ENCODE peak calls at places on chromosomes 4 and X, in six cellular contexts. D, B, T, Q, H and P are unnamed samples.

GRCh38 chr4:22463179-22463578 is 52.7 kb downstream of the ADGRA3 start:
- DNase-seq in D (peak), B (no peak), T (no peak), Q (no peak), H (peak), P (no peak)

GRCh38 chr4:88526221-88526815 is 2.7 kb upstream of the PYURF start:
- DNase-seq in D (peak), B (no peak), T (no peak), Q (no peak), H (no peak), P (peak)

GRCh38 chr4:186827542-186827887 is 103.9 kb upstream of the FAT1 start:
- DNase-seq in D (no peak), B (no peak), T (no peak), Q (no peak), H (no peak), P (no peak)

GRCh38 chr4:186196063-186196462 is 4.7 kb downstream of the CYP4V2 start:
- DNase-seq in D (no peak), B (no peak), T (no peak), Q (no peak), H (no peak), P (no peak)

GRCh38 chrX:115573172-115573571 is 12.2 kb downstream of the PLS3 start:
- DNase-seq in D (no peak), B (peak), T (no peak), Q (no peak), H (no peak), P (no peak)

GRCh38 chr4:58081356-58081755 is 971.2 kb upstream of the IGFBP7 start:
- DNase-seq in D (no peak), B (no peak), T (no peak), Q (no peak), H (no peak), P (no peak)

GRCh38 chrX:109847257-109848187 is 114.5 kb upstream of the ACSL4 start:
- DNase-seq in D (peak), B (peak), T (no peak), Q (no peak), H (no peak), P (no peak)

GRCh38 chr4:41176357-41176756 is 38.0 kb downstream of the APBB2 start:
- DNase-seq in D (no peak), B (peak), T (no peak), Q (no peak), H (no peak), P (no peak)

GRCh38 chrX:39736219-39737211 is 361.2 kb downstream of the BCOR start:
- DNase-seq in D (no peak), B (peak), T (no peak), Q (peak), H (peak), P (no peak)